ENCODE peak calls at places on chromosomes 13 and 19, in five cellular contexts. P, E, M, B and N are unnamed samples.

GRCh38 chr19:18543814-18544475 is 572 bp upstream of the FKBP8 start:
- DNase-seq in E (peak), M (peak), P (peak), B (peak), N (no peak)

GRCh38 chr13:41458187-41458938 is 1.0 kb downstream of the RGCC start:
- DNase-seq in E (peak), B (peak), M (peak), P (peak), N (no peak)

GRCh38 chr13:46324976-46325375 is 62.1 kb downstream of the RUBCNL start:
- DNase-seq in E (no peak), B (no peak), P (no peak), M (peak), N (no peak)

GRCh38 chr13:112562786-112563383 is 25.1 kb downstream of the TUBGCP3 start:
- DNase-seq in B (no peak), E (no peak), M (no peak), P (no peak), N (no peak)

GRCh38 chr19:56597696-56598095 is 2.6 kb downstream of the ZNF71 start:
- DNase-seq in E (no peak), M (no peak), P (no peak), B (no peak), N (no peak)

GRCh38 chr13:31908696-31909386 is 122.7 kb upstream of the FRY start:
- DNase-seq in P (no peak), E (no peak), B (no peak), M (no peak), N (no peak)

GRCh38 chr19:10112895-10113591 is 1.6 kb downstream of the P2RY11 start:
- DNase-seq in E (peak), P (peak), B (peak), M (peak), N (peak)

GRCh38 chr13:48126944-48127814 is 32.3 kb upstream of the MED4 start:
- DNase-seq in P (peak), E (peak), M (peak), B (peak), N (no peak)

GRCh38 chr13:100102042-100102441 is 13.1 kb downstream of the PCCA start:
- DNase-seq in B (no peak), E (no peak), M (no peak), P (no peak), N (no peak)